ENCODE peak calls at places on chromosomes 1 and 21, in five cellular contexts. N is K562, Q is hepatocyte, Z is neural progenitor cell, G is GM23248. L is an unnamed sample.
A peak's percentile ranks its signal among the peaks of the same experiment; 100 is the strongest.

GRCh38 chr1:221718391-221719277 is 23.3 kb downstream of the DUSP10 start:
- DNase-seq in N (no peak), Q (peak; percentile 40), Z (peak; percentile 25), G (peak; percentile 74), L (peak; percentile 3)

GRCh38 chr1:215891673-215892072 is 324.6 kb downstream of the KCTD3 start:
- DNase-seq in N (no peak), Q (no peak), Z (no peak), G (peak; percentile 23), L (no peak)

GRCh38 chr1:183363967-183364366 is 54.2 kb downstream of the NMNAT2 start:
- DNase-seq in N (no peak), Q (no peak), Z (no peak), G (peak; percentile 45), L (no peak)

GRCh38 chr21:43372663-43373386 is 54.1 kb downstream of the SIK1 start:
- DNase-seq in N (no peak), Q (no peak), Z (no peak), G (peak; percentile 44), L (no peak)

GRCh38 chr1:2022063-2022770 is 3.1 kb downstream of the GABRD start:
- DNase-seq in N (no peak), Q (no peak), Z (no peak), G (no peak), L (no peak)

GRCh38 chr1:198948895-198949659 is 310.2 kb downstream of the PTPRC start:
- DNase-seq in N (no peak), Q (no peak), Z (no peak), G (no peak), L (no peak)

GRCh38 chr1:13702425-13703127 is 2.6 kb downstream of the PRDM2 start:
- DNase-seq in N (no peak), Q (no peak), Z (no peak), G (no peak), L (no peak)

GRCh38 chr1:209609403-209610377 is 26.2 kb downstream of the CAMK1G start:
- DNase-seq in N (no peak), Q (peak; percentile 56), Z (no peak), G (peak; percentile 19), L (no peak)

GRCh38 chr1:7350804-7351203 is 420.3 kb upstream of the VAMP3 start:
- DNase-seq in N (no peak), Q (no peak), Z (no peak), G (no peak), L (no peak)

GRCh38 chr21:38311765-38312164 is 55.0 kb downstream of the KCNJ15 start:
- DNase-seq in N (no peak), Q (no peak), Z (no peak), G (peak; percentile 29), L (no peak)

GRCh38 chr1:110541996-110542395 is 23.0 kb upstream of the KCNA10 start:
- DNase-seq in N (no peak), Q (no peak), Z (no peak), G (no peak), L (no peak)

GRCh38 chr1:27394925-27395324 is 2.5 kb downstream of the GPR3 start:
- DNase-seq in N (no peak), Q (no peak), Z (no peak), G (peak; percentile 54), L (no peak)

GRCh38 chr21:38310619-38311018 is 53.8 kb downstream of the KCNJ15 start:
- DNase-seq in N (no peak), Q (no peak), Z (no peak), G (peak; percentile 88), L (no peak)

GRCh38 chr1:79100385-79100784 is 93.9 kb upstream of the ADGRL4 start:
- DNase-seq in N (no peak), Q (no peak), Z (no peak), G (peak; percentile 84), L (no peak)

GRCh38 chr21:33075128-33075527 is 5.2 kb downstream of the OLIG1 start:
- DNase-seq in N (no peak), Q (peak; percentile 40), Z (peak; percentile 85), G (no peak), L (peak; percentile 80)

GRCh38 chr1:66168919-66169725 is 364.8 kb upstream of the SGIP1 start:
- DNase-seq in N (no peak), Q (no peak), Z (peak; percentile 35), G (no peak), L (peak; percentile 5)

DNA sequence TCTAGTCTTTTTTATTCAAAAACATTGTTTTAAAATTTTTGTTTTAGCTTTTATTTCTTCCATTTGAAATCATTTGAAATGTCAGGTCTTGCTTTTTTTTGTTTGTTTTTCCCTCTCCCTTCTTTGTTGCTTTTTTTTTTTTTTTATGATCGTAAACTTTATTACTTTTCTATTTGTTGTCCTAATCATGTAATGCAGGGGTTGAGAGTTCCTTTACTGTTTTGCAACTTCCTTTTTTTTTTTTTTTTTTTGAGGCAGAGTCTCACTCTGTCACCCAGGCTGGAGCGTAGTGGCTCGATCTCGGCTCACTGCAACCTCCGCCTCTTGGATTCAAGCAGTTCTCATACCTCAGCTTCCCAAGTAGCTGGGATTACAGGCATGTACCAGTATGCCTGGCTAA is 24.8 kb downstream of the IVNS1ABP start:
- DNase-seq in N (no peak), Q (no peak), Z (no peak), G (no peak), L (no peak)
- H3K4me2 ChIP-seq in N (no peak overlapping the region), Q (no peak overlapping the region), Z (no peak overlapping the region), G (no peak overlapping the region), L (no peak overlapping the region)

DNA sequence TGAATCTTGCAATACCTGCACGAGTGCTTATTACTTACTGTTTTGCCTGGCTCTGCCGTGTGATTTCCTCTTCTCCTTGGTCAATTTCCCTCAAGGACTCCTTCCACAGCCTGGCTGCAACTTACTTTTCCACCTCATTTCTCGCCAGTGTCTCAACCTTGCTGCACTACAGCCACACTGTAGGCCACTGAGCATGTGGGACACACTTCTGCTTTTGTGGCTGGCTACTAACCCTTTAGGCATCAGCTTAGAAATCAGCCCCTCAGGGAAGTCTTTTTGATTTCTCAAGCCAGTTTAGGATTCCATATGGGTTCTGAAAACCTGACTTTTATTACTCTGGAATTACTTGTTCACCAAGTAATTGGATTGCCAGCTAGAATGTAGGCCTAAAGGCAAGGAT is 5.2 kb upstream of the DMRTB1 start:
- DNase-seq in N (no peak), Q (no peak), Z (no peak), G (no peak), L (no peak)
- H2AFZ ChIP-seq in N (no peak overlapping the region), Q (no peak overlapping the region), Z (no peak overlapping the region), G (no peak overlapping the region), L (peak overlapping the region; percentile 56)

DNA sequence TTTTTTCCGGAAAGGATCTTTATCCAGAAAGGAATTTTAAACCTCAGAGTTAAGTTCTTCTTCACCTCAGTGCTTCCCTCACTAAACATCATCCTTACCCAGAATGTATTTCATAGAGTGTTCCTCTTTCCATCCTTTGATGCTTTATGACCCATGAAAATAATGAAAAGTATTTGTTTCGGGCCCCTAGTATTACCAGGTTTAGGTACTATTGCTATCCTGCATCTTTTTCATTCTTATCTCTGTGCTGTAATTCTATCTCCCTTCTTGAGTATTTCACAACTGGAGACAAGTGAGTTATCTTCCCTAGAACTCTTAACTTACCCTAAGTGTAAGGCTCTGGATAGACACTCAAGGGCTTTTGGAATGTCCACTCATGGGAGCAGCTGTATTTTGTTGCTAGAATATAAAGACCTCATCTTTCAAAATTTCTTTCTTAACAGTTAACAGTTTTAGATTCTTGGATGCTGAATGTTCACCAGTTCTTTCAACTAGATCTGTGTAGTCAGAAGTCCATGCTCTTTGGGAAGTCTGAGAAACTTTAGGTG is 26.2 kb downstream of the UCK2 start:
- DNase-seq in N (no peak), Q (no peak), Z (no peak), G (no peak), L (no peak)
- H4K20me1 ChIP-seq in N (peaks cover 35% of the 10 kb centered on the region), Q (no peaks in the 10 kb centered on the region), Z (peaks cover 74% of the 10 kb centered on the region), G (no peaks in the 10 kb centered on the region), L (peaks cover 88% of the 10 kb centered on the region)

GRCh38 chr1:116431870-116432500 is 58.9 kb downstream of the ATP1A1 start:
- DNase-seq in N (peak; percentile 34), Q (no peak), Z (no peak), G (no peak), L (no peak)

GRCh38 chr1:116432655-116433282 is 59.7 kb downstream of the ATP1A1 start:
- DNase-seq in N (no peak), Q (no peak), Z (no peak), G (no peak), L (no peak)

GRCh38 chr1:116428600-116428999 is 55.6 kb downstream of the ATP1A1 start:
- DNase-seq in N (no peak), Q (no peak), Z (no peak), G (no peak), L (no peak)

GRCh38 chr1:116426401-116426800 is 53.4 kb downstream of the ATP1A1 start:
- DNase-seq in N (no peak), Q (no peak), Z (no peak), G (no peak), L (no peak)

GRCh38 chr1:116429821-116430374 is 56.9 kb downstream of the ATP1A1 start:
- DNase-seq in N (no peak), Q (no peak), Z (no peak), G (no peak), L (no peak)
- H3K4me2 ChIP-seq in N (no peak overlapping the region), Q (no peak overlapping the region), Z (no peak overlapping the region), G (no peak overlapping the region), L (no peak overlapping the region)

GRCh38 chr1:46205141-46205540 is 2.0 kb downstream of the LURAP1 start:
- DNase-seq in N (no peak), Q (no peak), Z (no peak), G (no peak), L (no peak)

GRCh38 chr1:46205794-46206193 is 2.7 kb downstream of the LURAP1 start:
- DNase-seq in N (no peak), Q (no peak), Z (no peak), G (no peak), L (no peak)

GRCh38 chr1:46202975-46203737 is at the start of gene LURAP1:
- DNase-seq in N (peak; percentile 77), Q (peak; percentile 61), Z (peak; percentile 72), G (peak; percentile 80), L (peak; percentile 65)

GRCh38 chr1:46204406-46204742 is 1.2 kb downstream of the LURAP1 start:
- DNase-seq in N (no peak), Q (no peak), Z (no peak), G (peak; percentile 6), L (no peak)

GRCh38 chr1:46203738-46204405 is 738 bp downstream of the LURAP1 start:
- DNase-seq in N (no peak), Q (no peak), Z (no peak), G (peak; percentile 34), L (peak; percentile 60)
- H2AFZ ChIP-seq in N (peak overlapping the region; percentile 91), Q (peak overlapping the region; percentile 99), Z (peak overlapping the region; percentile 98), G (peak overlapping the region; percentile 98), L (peak overlapping the region; percentile 100)

GRCh38 chr1:108692724-108693655 is 880 bp downstream of the PRPF38B start:
- DNase-seq in N (peak; percentile 71), Q (peak; percentile 76), Z (peak; percentile 36), G (peak; percentile 80), L (peak; percentile 64)

GRCh38 chr1:108699375-108700332 is 7.5 kb downstream of the PRPF38B start:
- DNase-seq in N (no peak), Q (no peak), Z (no peak), G (no peak), L (no peak)

GRCh38 chr1:108691128-108691885 is 803 bp upstream of the PRPF38B start:
- DNase-seq in N (peak; percentile 55), Q (no peak), Z (peak; percentile 50), G (peak; percentile 55), L (no peak)

GRCh38 chr1:108691886-108692723 is at the start of gene PRPF38B:
- DNase-seq in N (peak; percentile 96), Q (peak; percentile 95), Z (peak; percentile 96), G (peak; percentile 98), L (peak; percentile 97)

GRCh38 chr1:108695515-108695914 is 3.4 kb downstream of the PRPF38B start:
- DNase-seq in N (no peak), Q (no peak), Z (no peak), G (no peak), L (no peak)
- H4K20me1 ChIP-seq in N (peaks cover 17% of the 10 kb centered on the region), Q (peaks cover 33% of the 10 kb centered on the region), Z (peaks cover 40% of the 10 kb centered on the region), G (peaks cover 5% of the 10 kb centered on the region), L (peaks cover 29% of the 10 kb centered on the region)

GRCh38 chr1:231602675-231602984 is 24.0 kb upstream of the DISC1 start:
- DNase-seq in N (no peak), Q (no peak), Z (no peak), G (no peak), L (no peak)
- H3K4me2 ChIP-seq in N (no peak overlapping the region), Q (peak overlapping the region; percentile 8), Z (no peak overlapping the region), G (no peak overlapping the region), L (no peak overlapping the region)

L was measured in GM23338.